ENCODE peak calls at places on chromosome 20, in four cellular contexts. One of them, this sample, is unnamed.

GRCh38 chr20:36856691-36857635 is 19.0 kb upstream of the TLDC2 start:
- DNase-seq in T-cell: no peak
- DNase-seq in caudate nucleus: no peak
- DNase-seq in NCI-H748 treated with DMSO at 0.1 percent for 48 hours: no peak
- DNase-seq in this sample: peak; percentile 23

GRCh38 chr20:13061381-13061780 is 52.6 kb downstream of the SPTLC3 start:
- DNase-seq in T-cell: no peak
- DNase-seq in caudate nucleus: no peak
- DNase-seq in NCI-H748 treated with DMSO at 0.1 percent for 48 hours: no peak
- DNase-seq in this sample: no peak

GRCh38 chr20:37179671-37180524 is 550 bp upstream of the MROH8 start:
- DNase-seq in T-cell: no peak
- DNase-seq in caudate nucleus: no peak
- DNase-seq in NCI-H748 treated with DMSO at 0.1 percent for 48 hours: no peak
- DNase-seq in this sample: no peak

GRCh38 chr20:63145156-63145555 is 70.8 kb downstream of the YTHDF1 start:
- DNase-seq in T-cell: no peak
- DNase-seq in caudate nucleus: no peak
- DNase-seq in NCI-H748 treated with DMSO at 0.1 percent for 48 hours: no peak
- DNase-seq in this sample: no peak

GRCh38 chr20:31472395-31473330 is 2.3 kb downstream of the DEFB124 start:
- DNase-seq in T-cell: no peak
- DNase-seq in caudate nucleus: no peak
- DNase-seq in NCI-H748 treated with DMSO at 0.1 percent for 48 hours: no peak
- DNase-seq in this sample: no peak

GRCh38 chr20:23445596-23446217 is 6.2 kb downstream of the CSTL1 start:
- DNase-seq in T-cell: no peak
- DNase-seq in caudate nucleus: no peak
- DNase-seq in NCI-H748 treated with DMSO at 0.1 percent for 48 hours: no peak
- DNase-seq in this sample: no peak

GRCh38 chr20:5215592-5216304 is 88.9 kb downstream of the CDS2 start:
- DNase-seq in T-cell: no peak
- DNase-seq in caudate nucleus: no peak
- DNase-seq in NCI-H748 treated with DMSO at 0.1 percent for 48 hours: no peak
- DNase-seq in this sample: no peak

GRCh38 chr20:47989957-47990356 is 204.7 kb upstream of the SULF2 start:
- DNase-seq in T-cell: no peak
- DNase-seq in caudate nucleus: no peak
- DNase-seq in NCI-H748 treated with DMSO at 0.1 percent for 48 hours: peak; percentile 66
- DNase-seq in this sample: no peak

GRCh38 chr20:52399352-52399751 is 207.8 kb upstream of the ZFP64 start:
- DNase-seq in T-cell: no peak
- DNase-seq in caudate nucleus: no peak
- DNase-seq in NCI-H748 treated with DMSO at 0.1 percent for 48 hours: no peak
- DNase-seq in this sample: no peak

GRCh38 chr20:23244207-23244915 is 106.2 kb upstream of the NXT1 start:
- DNase-seq in T-cell: no peak
- DNase-seq in caudate nucleus: no peak
- DNase-seq in NCI-H748 treated with DMSO at 0.1 percent for 48 hours: no peak
- DNase-seq in this sample: no peak

GRCh38 chr20:46552460-46553420 is 2.3 kb upstream of the OCSTAMP start:
- DNase-seq in T-cell: no peak
- DNase-seq in caudate nucleus: no peak
- DNase-seq in NCI-H748 treated with DMSO at 0.1 percent for 48 hours: no peak
- DNase-seq in this sample: no peak

GRCh38 chr20:50192364-50193168 is 1.9 kb downstream of the CEBPB start:
- DNase-seq in T-cell: peak; percentile 79
- DNase-seq in caudate nucleus: peak; percentile 54
- DNase-seq in NCI-H748 treated with DMSO at 0.1 percent for 48 hours: no peak
- DNase-seq in this sample: peak; percentile 66

GRCh38 chr20:53884859-53885654 is 185.3 kb downstream of the BCAS1 start:
- DNase-seq in T-cell: no peak
- DNase-seq in caudate nucleus: no peak
- DNase-seq in NCI-H748 treated with DMSO at 0.1 percent for 48 hours: no peak
- DNase-seq in this sample: peak; percentile 36

GRCh38 chr20:41180599-41181333 is 43.4 kb downstream of the PLCG1 start:
- DNase-seq in T-cell: no peak
- DNase-seq in caudate nucleus: no peak
- DNase-seq in NCI-H748 treated with DMSO at 0.1 percent for 48 hours: no peak
- DNase-seq in this sample: no peak

GRCh38 chr20:57559658-57560553 is 1.0 kb upstream of the PCK1 start:
- DNase-seq in T-cell: no peak
- DNase-seq in caudate nucleus: no peak
- DNase-seq in NCI-H748 treated with DMSO at 0.1 percent for 48 hours: no peak
- DNase-seq in this sample: no peak

GRCh38 chr20:53872561-53873248 is 197.7 kb downstream of the BCAS1 start:
- DNase-seq in T-cell: peak; percentile 39
- DNase-seq in caudate nucleus: no peak
- DNase-seq in NCI-H748 treated with DMSO at 0.1 percent for 48 hours: no peak
- DNase-seq in this sample: peak; percentile 66

GRCh38 chr20:48384147-48384818 is 443.5 kb downstream of the PREX1 start:
- DNase-seq in T-cell: no peak
- DNase-seq in caudate nucleus: no peak
- DNase-seq in NCI-H748 treated with DMSO at 0.1 percent for 48 hours: no peak
- DNase-seq in this sample: no peak

GRCh38 chr20:17767624-17768023 is 67.9 kb downstream of the BANF2 start:
- DNase-seq in T-cell: no peak
- DNase-seq in caudate nucleus: no peak
- DNase-seq in NCI-H748 treated with DMSO at 0.1 percent for 48 hours: no peak
- DNase-seq in this sample: no peak

GRCh38 chr20:62808211-62808865 is 3.7 kb downstream of the OGFR start:
- DNase-seq in T-cell: peak; percentile 68
- DNase-seq in caudate nucleus: peak; percentile 23
- DNase-seq in NCI-H748 treated with DMSO at 0.1 percent for 48 hours: no peak
- DNase-seq in this sample: peak; percentile 75

GRCh38 chr20:51569815-51570741 is 27.6 kb upstream of the NFATC2 start:
- DNase-seq in T-cell: no peak
- DNase-seq in caudate nucleus: peak; percentile 48
- DNase-seq in NCI-H748 treated with DMSO at 0.1 percent for 48 hours: no peak
- DNase-seq in this sample: no peak

GRCh38 chr20:10111144-10111771 is 76.5 kb downstream of the ANKEF1 start:
- DNase-seq in T-cell: no peak
- DNase-seq in caudate nucleus: no peak
- DNase-seq in NCI-H748 treated with DMSO at 0.1 percent for 48 hours: peak; percentile 73
- DNase-seq in this sample: no peak

GRCh38 chr20:1330075-1330830 is 1.3 kb upstream of the SDCBP2 start:
- DNase-seq in T-cell: no peak
- DNase-seq in caudate nucleus: peak; percentile 16
- DNase-seq in NCI-H748 treated with DMSO at 0.1 percent for 48 hours: no peak
- DNase-seq in this sample: no peak

GRCh38 chr20:37510226-37510625 is 10.8 kb upstream of the NNAT start:
- DNase-seq in T-cell: no peak
- DNase-seq in caudate nucleus: no peak
- DNase-seq in NCI-H748 treated with DMSO at 0.1 percent for 48 hours: no peak
- DNase-seq in this sample: no peak

GRCh38 chr20:50038574-50038991 is 55.8 kb downstream of the SNAI1 start:
- DNase-seq in T-cell: no peak
- DNase-seq in caudate nucleus: no peak
- DNase-seq in NCI-H748 treated with DMSO at 0.1 percent for 48 hours: peak; percentile 7
- DNase-seq in this sample: no peak

GRCh38 chr20:6384368-6384767 is 261.5 kb upstream of the FERMT1 start:
- DNase-seq in T-cell: no peak
- DNase-seq in caudate nucleus: no peak
- DNase-seq in NCI-H748 treated with DMSO at 0.1 percent for 48 hours: no peak
- DNase-seq in this sample: no peak

GRCh38 chr20:32965581-32966373 is 38.5 kb downstream of the SUN5 start:
- DNase-seq in T-cell: peak; percentile 28
- DNase-seq in caudate nucleus: no peak
- DNase-seq in NCI-H748 treated with DMSO at 0.1 percent for 48 hours: no peak
- DNase-seq in this sample: no peak

GRCh38 chr20:25227317-25227831 is 20.5 kb upstream of the PYGB start:
- DNase-seq in T-cell: no peak
- DNase-seq in caudate nucleus: no peak
- DNase-seq in NCI-H748 treated with DMSO at 0.1 percent for 48 hours: no peak
- DNase-seq in this sample: no peak

GRCh38 chr20:44422083-44422482 is 53.6 kb upstream of the TTPAL start:
- DNase-seq in T-cell: no peak
- DNase-seq in caudate nucleus: no peak
- DNase-seq in NCI-H748 treated with DMSO at 0.1 percent for 48 hours: no peak
- DNase-seq in this sample: no peak

GRCh38 chr20:40688129-40689099 is 622 bp downstream of the MAFB start:
- DNase-seq in T-cell: no peak
- DNase-seq in caudate nucleus: no peak
- DNase-seq in NCI-H748 treated with DMSO at 0.1 percent for 48 hours: no peak
- DNase-seq in this sample: no peak

GRCh38 chr20:41510224-41510623 is 108.0 kb downstream of the CHD6 start:
- DNase-seq in T-cell: no peak
- DNase-seq in caudate nucleus: no peak
- DNase-seq in NCI-H748 treated with DMSO at 0.1 percent for 48 hours: no peak
- DNase-seq in this sample: no peak